ENCODE peak calls at places on chromosomes 1 and 21, in four cellular contexts. One of them, this sample, is unnamed.

GRCh38 chr1:114315601-114316000 is 161.9 kb upstream of the SYT6 start:
- DNase-seq in HCT116: no peak
- DNase-seq in K562: no peak
- DNase-seq in HepG2: no peak
- DNase-seq in this sample: no peak

GRCh38 chr1:154430903-154431302 is 25.8 kb downstream of the IL6R start:
- DNase-seq in HCT116: no peak
- DNase-seq in K562: peak; percentile 67
- DNase-seq in HepG2: no peak
- DNase-seq in this sample: no peak

GRCh38 chr1:227131193-227131592 is 187.1 kb downstream of the CDC42BPA start:
- DNase-seq in HCT116: peak; percentile 15
- DNase-seq in K562: no peak
- DNase-seq in HepG2: peak; percentile 30
- DNase-seq in this sample: no peak

GRCh38 chr21:44552681-44553080 is 1.4 kb upstream of the KRTAP10-2 start:
- DNase-seq in HCT116: no peak
- DNase-seq in K562: no peak
- DNase-seq in HepG2: no peak
- DNase-seq in this sample: no peak

GRCh38 chr1:14897080-14897449 is 256.5 kb upstream of the TMEM51 start:
- DNase-seq in HCT116: peak; percentile 28
- DNase-seq in K562: peak; percentile 76
- DNase-seq in HepG2: no peak
- DNase-seq in this sample: no peak

GRCh38 chr1:3930696-3931309 is 30.7 kb upstream of the C1orf174 start:
- DNase-seq in HCT116: no peak
- DNase-seq in K562: no peak
- DNase-seq in HepG2: no peak
- DNase-seq in this sample: no peak

GRCh38 chr1:84899969-84900368 is 7.0 kb upstream of the LPAR3 start:
- DNase-seq in HCT116: no peak
- DNase-seq in K562: no peak
- DNase-seq in HepG2: no peak
- DNase-seq in this sample: no peak

GRCh38 chr1:173431663-173432045 is 45.5 kb upstream of the PRDX6 start:
- DNase-seq in HCT116: no peak
- DNase-seq in K562: no peak
- DNase-seq in HepG2: no peak
- DNase-seq in this sample: no peak

GRCh38 chr1:147562819-147563218 is 21.5 kb downstream of the BCL9 start:
- DNase-seq in HCT116: no peak
- DNase-seq in K562: no peak
- DNase-seq in HepG2: no peak
- DNase-seq in this sample: no peak

GRCh38 chr1:214281902-214282695 is 1.1 kb downstream of the SMYD2 start:
- DNase-seq in HCT116: peak; percentile 34
- DNase-seq in K562: peak; percentile 49
- DNase-seq in HepG2: peak; percentile 56
- DNase-seq in this sample: no peak

GRCh38 chr1:97996880-97997279 is 76.0 kb upstream of the DPYD start:
- DNase-seq in HCT116: no peak
- DNase-seq in K562: no peak
- DNase-seq in HepG2: no peak
- DNase-seq in this sample: no peak

GRCh38 chr1:114384922-114385321 is 126.1 kb downstream of the TRIM33 start:
- DNase-seq in HCT116: no peak
- DNase-seq in K562: no peak
- DNase-seq in HepG2: no peak
- DNase-seq in this sample: no peak

GRCh38 chr21:26124896-26125295 is 45.7 kb downstream of the APP start:
- DNase-seq in HCT116: no peak
- DNase-seq in K562: no peak
- DNase-seq in HepG2: no peak
- DNase-seq in this sample: no peak

GRCh38 chr21:43023175-43023574 is 48.8 kb downstream of the PKNOX1 start:
- DNase-seq in HCT116: no peak
- DNase-seq in K562: no peak
- DNase-seq in HepG2: no peak
- DNase-seq in this sample: no peak

GRCh38 chr1:167219194-167219593 is 1.5 kb upstream of the POU2F1 start:
- DNase-seq in HCT116: no peak
- DNase-seq in K562: no peak
- DNase-seq in HepG2: no peak
- DNase-seq in this sample: no peak

GRCh38 chr21:33367309-33367973 is 35.8 kb upstream of the IFNGR2 start:
- DNase-seq in HCT116: no peak
- DNase-seq in K562: no peak
- DNase-seq in HepG2: no peak
- DNase-seq in this sample: no peak

DNA sequence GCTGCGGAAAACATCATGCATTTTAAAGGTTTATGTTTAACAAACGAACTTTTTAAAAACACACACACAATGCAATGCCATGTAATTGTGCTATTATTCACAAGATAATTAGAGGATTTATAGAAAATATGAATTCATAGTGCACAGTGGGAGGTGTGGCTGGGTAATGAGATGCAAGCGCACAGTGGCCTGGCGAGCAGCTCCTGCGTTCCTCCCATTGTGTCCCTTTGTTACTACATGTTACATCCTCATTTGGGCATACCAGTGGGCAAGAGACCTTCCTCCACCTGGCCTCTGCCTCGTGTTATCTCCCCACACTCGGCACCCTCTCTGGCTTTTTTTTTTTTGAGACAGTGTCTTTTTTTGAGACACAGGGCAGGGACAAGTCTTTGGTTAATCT is 30.0 kb upstream of the TENT5B start:
- DNase-seq in HCT116: no peak
- DNase-seq in K562: no peak
- DNase-seq in HepG2: no peak
- DNase-seq in this sample: no peak
- TF ChIP-seq TCF7L2 in HCT116: no peak
- TF ChIP-seq TCF7L2 in K562: no peak
- TF ChIP-seq TCF7L2 in HepG2: no peak
- TF ChIP-seq TCF7L2 in this sample: no peak

DNA sequence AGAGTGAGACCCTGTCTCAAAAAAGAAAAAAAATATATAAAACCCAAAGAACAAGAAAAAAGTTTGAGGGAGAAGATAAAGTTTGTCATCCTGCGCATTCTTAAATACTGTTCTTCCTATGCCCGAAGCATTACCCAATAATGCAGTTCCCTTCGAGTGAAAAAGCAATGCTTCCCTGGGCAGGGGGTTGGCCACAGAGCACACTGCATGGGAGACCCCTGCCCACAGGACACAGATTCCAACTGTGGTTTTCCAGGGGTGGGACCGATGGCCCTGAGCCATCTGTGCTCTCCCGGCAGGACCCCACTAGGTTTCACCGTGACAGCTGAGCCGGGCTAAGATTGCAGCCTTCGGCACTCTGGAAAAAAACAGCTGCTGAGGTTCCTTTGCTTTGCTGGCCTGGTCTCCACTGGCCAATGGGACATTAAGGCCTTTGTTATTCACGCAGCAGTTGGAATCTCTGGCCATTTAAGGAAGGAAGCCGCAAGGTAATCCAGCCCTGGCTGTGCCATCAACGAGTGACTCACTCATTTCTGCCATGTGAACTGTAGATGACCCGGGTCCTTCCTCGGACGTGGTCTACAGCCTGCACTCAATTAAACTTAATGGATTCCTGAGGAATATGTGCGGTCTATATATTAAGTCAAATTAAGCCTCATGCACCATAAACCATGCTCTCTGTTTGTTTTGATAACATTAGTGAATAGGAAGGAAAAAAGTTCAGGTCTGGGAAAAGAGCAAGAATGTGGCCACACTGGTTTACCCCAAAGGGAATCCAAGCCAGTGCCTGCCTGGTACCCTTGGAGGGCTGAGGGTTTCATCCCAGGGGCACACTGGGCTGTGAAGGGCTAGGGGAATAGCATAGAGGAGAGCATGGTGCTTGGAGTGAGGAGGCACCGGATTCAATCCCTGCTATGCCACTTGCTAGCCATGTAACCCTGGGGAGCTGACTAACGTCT is 163.2 kb downstream of the ZBTB18 start:
- DNase-seq in HCT116: peak; percentile 79
- DNase-seq in K562: no peak
- DNase-seq in HepG2: peak; percentile 26
- DNase-seq in this sample: no peak
- H3K4me1 ChIP-seq in HCT116: peaks cover 24% of the 10 kb centered on the region
- H3K4me1 ChIP-seq in K562: no peaks in the 10 kb centered on the region
- H3K4me1 ChIP-seq in HepG2: peaks cover 18% of the 10 kb centered on the region
- H3K4me1 ChIP-seq in this sample: no peaks in the 10 kb centered on the region

DNA sequence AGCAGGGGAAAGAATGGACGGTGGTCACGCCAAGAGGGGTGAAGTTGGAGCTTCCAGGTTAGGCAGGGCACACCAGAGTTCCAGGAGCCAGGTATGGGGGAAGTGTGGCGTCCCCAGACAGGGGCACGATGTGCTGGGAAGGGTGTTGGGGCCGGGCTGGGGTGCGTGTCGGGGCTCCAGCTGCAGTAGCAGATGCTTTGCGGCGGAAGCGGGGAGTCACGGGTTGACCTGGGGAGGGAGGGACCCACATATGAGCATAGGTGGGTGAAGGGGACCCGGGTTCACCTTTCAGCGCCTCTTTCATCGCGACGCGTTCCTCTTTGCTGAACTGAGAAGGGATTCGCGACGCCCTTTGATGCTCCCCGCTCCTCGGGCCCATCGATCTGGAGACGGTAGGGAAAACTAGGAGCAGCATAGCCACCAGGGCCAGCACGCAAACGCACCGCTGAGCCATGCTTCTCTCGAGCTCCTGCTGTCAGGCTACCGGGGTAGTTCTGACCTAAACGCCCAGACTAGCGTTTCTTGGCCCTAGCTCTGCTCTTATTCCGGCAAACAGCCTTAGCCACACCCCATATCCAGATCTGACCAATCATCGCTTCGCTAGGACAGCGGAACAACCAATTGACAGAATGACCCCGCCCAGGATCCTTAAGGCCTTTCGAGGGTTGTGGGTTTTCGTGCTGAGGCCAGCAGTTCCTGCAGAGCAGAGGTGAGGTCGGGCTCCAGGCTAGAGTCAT is at the start of gene PM20D1:
- DNase-seq in HCT116: no peak
- DNase-seq in K562: peak; percentile 84
- DNase-seq in HepG2: no peak
- DNase-seq in this sample: peak; percentile 79
- TF ChIP-seq TCF7L2 in HCT116: no peak
- TF ChIP-seq TCF7L2 in K562: no peak
- TF ChIP-seq TCF7L2 in HepG2: no peak
- TF ChIP-seq TCF7L2 in this sample: peak; percentile 93

GRCh38 chr21:29333355-29333746 is 34.6 kb downstream of the BACH1 start:
- DNase-seq in HCT116: no peak
- DNase-seq in K562: no peak
- DNase-seq in HepG2: no peak
- DNase-seq in this sample: no peak
- H3K4me1 ChIP-seq in HCT116: peaks cover 8% of the 10 kb centered on the region
- H3K4me1 ChIP-seq in K562: peaks cover 15% of the 10 kb centered on the region
- H3K4me1 ChIP-seq in HepG2: no peaks in the 10 kb centered on the region
- H3K4me1 ChIP-seq in this sample: no peaks in the 10 kb centered on the region